ENCODE peak calls at places on chromosome 11, in nine cellular contexts. W is HFFc6; K is B cell; A is T follicular helper cell; C is Right ventricle myocardium superior; Z is T-helper 9 cell; H is stimulated activated CD8-positive, alpha-beta memory T cell treated with anti-CD3 and anti-CD28 coated beads, Interleukin-4, amount 100 ng/mL, for 24 hours; N is GM04503; F is left colon. D is an unnamed sample.
A peak's percentile ranks its signal among the peaks of the same experiment; 100 is the strongest.

GRCh38 chr11:3953327-3953726 is 97.9 kb downstream of the STIM1 start:
- DNase-seq in Z (no peak), A (no peak), F (no peak), N (no peak), W (no peak), H (no peak), C (no peak), K (no peak), D (no peak)

GRCh38 chr11:9802291-9802861 is 138.5 kb downstream of the SWAP70 start:
- DNase-seq in W (peak; percentile 90), F (no peak), N (peak; percentile 98), K (no peak), A (no peak), H (no peak), C (no peak), Z (no peak), D (no peak)

GRCh38 chr11:12066799-12067508 is 43.4 kb upstream of the MICAL2 start:
- DNase-seq in C (peak; percentile 54), N (peak; percentile 85), W (peak; percentile 72), K (no peak), F (peak; percentile 71), H (no peak), A (no peak), Z (no peak), D (no peak)

GRCh38 chr11:9357041-9357440 is 27.4 kb upstream of the IPO7 start:
- DNase-seq in C (no peak), N (no peak), K (no peak), A (no peak), H (no peak), W (no peak), F (no peak), Z (no peak), D (no peak)

GRCh38 chr11:69524991-69525411 is 43.5 kb downstream of the LINC01488 start:
- DNase-seq in Z (no peak), W (no peak), K (peak; percentile 27), F (no peak), C (no peak), A (no peak), H (no peak), N (no peak), D (no peak)

GRCh38 chr11:67027943-67028542 is 5.1 kb downstream of the SYT12 start:
- DNase-seq in F (no peak), N (no peak), K (peak; percentile 58), A (no peak), W (peak; percentile 9), H (no peak), C (no peak), Z (no peak), D (no peak)

GRCh38 chr11:129385801-129386200 is 10.2 kb downstream of the BARX2 start:
- DNase-seq in F (no peak), C (no peak), K (no peak), Z (no peak), H (no peak), W (no peak), N (no peak), A (no peak), D (no peak)

GRCh38 chr11:34242037-34242625 is 115.7 kb downstream of the ABTB2 start:
- DNase-seq in A (no peak), K (peak; percentile 45), N (no peak), W (peak; percentile 7), F (no peak), Z (no peak), H (no peak), C (no peak), D (no peak)

GRCh38 chr11:125552927-125553326 is 16.4 kb upstream of the EI24 start:
- DNase-seq in K (no peak), H (no peak), W (no peak), A (no peak), N (no peak), C (no peak), F (no peak), Z (no peak), D (no peak)

GRCh38 chr11:15770798-15771414 is 585.4 kb downstream of the SOX6 start:
- DNase-seq in N (no peak), C (peak; percentile 46), H (no peak), Z (no peak), F (no peak), K (no peak), W (no peak), A (no peak), D (no peak)

GRCh38 chr11:68927280-68928107 is 23.8 kb downstream of the IGHMBP2 start:
- DNase-seq in A (no peak), K (peak; percentile 73), N (no peak), H (no peak), F (no peak), C (peak; percentile 53), W (no peak), Z (no peak), D (no peak)

GRCh38 chr11:130206141-130206540 is 46.6 kb downstream of the ST14 start:
- DNase-seq in Z (no peak), H (no peak), K (no peak), F (peak; percentile 36), C (no peak), A (no peak), N (no peak), W (no peak), D (no peak)

GRCh38 chr11:115677190-115677589 is 173.0 kb upstream of the CADM1 start:
- DNase-seq in N (no peak), Z (no peak), H (no peak), C (no peak), W (no peak), F (no peak), A (no peak), K (no peak), D (no peak)

GRCh38 chr11:46326813-46327416 is 20.3 kb upstream of the DGKZ start:
- DNase-seq in H (no peak), N (no peak), Z (no peak), A (no peak), C (no peak), W (no peak), K (no peak), F (no peak), D (no peak)

GRCh38 chr11:111762981-111763643 is 3.1 kb downstream of the PPP2R1B start:
- DNase-seq in F (no peak), N (no peak), A (no peak), K (no peak), C (no peak), Z (no peak), W (no peak), H (no peak), D (no peak)

GRCh38 chr11:19281041-19281440 is 40.3 kb upstream of the E2F8 start:
- DNase-seq in F (no peak), H (no peak), Z (no peak), C (no peak), W (no peak), N (no peak), K (no peak), A (no peak), D (no peak)

GRCh38 chr11:78228467-78228866 is 39.7 kb downstream of the USP35 start:
- DNase-seq in Z (no peak), W (peak; percentile 50), K (peak; percentile 48), A (no peak), C (no peak), F (no peak), N (no peak), H (no peak), D (no peak)

GRCh38 chr11:43197357-43197756 is 114.4 kb upstream of the API5 start:
- DNase-seq in K (no peak), Z (no peak), C (no peak), F (no peak), H (no peak), A (no peak), W (no peak), N (no peak), D (no peak)

D was measured in effector CD4-positive, alpha-beta T cell.